ENCODE peak calls at places on chromosomes 6 and 20, in nine cellular contexts. F, M, C, H, D, A, Q, T and Z are unnamed samples.

GRCh38 chr6:143969077-143969476 is 39.0 kb downstream of the PLAGL1 start:
- DNase-seq in F (no peak), M (peak), C (no peak), H (no peak), D (no peak), A (no peak), Q (no peak), T (no peak), Z (no peak)

GRCh38 chr20:63567382-63568169 is 6.5 kb downstream of the HELZ2 start:
- DNase-seq in F (peak), M (no peak), C (peak), H (peak), D (peak), A (no peak), Q (peak), T (no peak), Z (no peak)

GRCh38 chr6:159359581-159360264 is 190.5 kb downstream of the FNDC1 start:
- DNase-seq in F (no peak), M (no peak), C (no peak), H (no peak), D (no peak), A (no peak), Q (no peak), T (no peak), Z (no peak)

GRCh38 chr20:31698803-31699718 is 23.6 kb downstream of the BCL2L1 start:
- DNase-seq in F (no peak), M (peak), C (no peak), H (peak), D (no peak), A (no peak), Q (peak), T (peak), Z (peak)

GRCh38 chr20:38190936-38191371 is 25.9 kb upstream of the TGM2 start:
- DNase-seq in F (no peak), M (no peak), C (no peak), H (no peak), D (no peak), A (peak), Q (no peak), T (no peak), Z (peak)

GRCh38 chr6:65000815-65001214 is 706.2 kb downstream of the EYS start:
- DNase-seq in F (no peak), M (no peak), C (no peak), H (no peak), D (no peak), A (no peak), Q (no peak), T (no peak), Z (no peak)

GRCh38 chr6:166318227-166318626 is 10.0 kb upstream of the PRR18 start:
- DNase-seq in F (no peak), M (no peak), C (no peak), H (no peak), D (no peak), A (no peak), Q (no peak), T (no peak), Z (peak)

GRCh38 chr6:54710430-54710829 is 136.1 kb upstream of the FAM83B start:
- DNase-seq in F (no peak), M (no peak), C (no peak), H (no peak), D (no peak), A (no peak), Q (no peak), T (no peak), Z (no peak)

GRCh38 chr20:51172558-51173428 is 149.9 kb upstream of the KCNG1 start:
- DNase-seq in F (no peak), M (peak), C (no peak), H (no peak), D (no peak), A (no peak), Q (peak), T (no peak), Z (peak)

GRCh38 chr6:31048090-31048489 is 37.8 kb downstream of the MUC22 start:
- DNase-seq in F (no peak), M (no peak), C (no peak), H (no peak), D (no peak), A (no peak), Q (no peak), T (no peak), Z (no peak)

GRCh38 chr20:18263723-18264122 is 24.6 kb upstream of the ZNF133 start:
- DNase-seq in F (no peak), M (peak), C (no peak), H (no peak), D (no peak), A (no peak), Q (no peak), T (no peak), Z (no peak)

GRCh38 chr6:135525550-135525949 is 28.0 kb upstream of the AHI1 start:
- DNase-seq in F (no peak), M (no peak), C (no peak), H (no peak), D (no peak), A (no peak), Q (no peak), T (no peak), Z (no peak)

GRCh38 chr6:148881593-148882311 is 134.9 kb downstream of the UST start:
- DNase-seq in F (no peak), M (no peak), C (no peak), H (no peak), D (no peak), A (no peak), Q (no peak), T (no peak), Z (no peak)

GRCh38 chr20:46946181-46946624 is 51.6 kb downstream of the EYA2 start:
- DNase-seq in F (no peak), M (no peak), C (no peak), H (no peak), D (no peak), A (no peak), Q (no peak), T (no peak), Z (no peak)

GRCh38 chr20:34337982-34338756 is 24.9 kb upstream of the ITCH start:
- DNase-seq in F (no peak), M (no peak), C (no peak), H (no peak), D (no peak), A (no peak), Q (no peak), T (no peak), Z (no peak)

GRCh38 chr6:111096246-111096645 is 8.9 kb downstream of the SLC16A10 start:
- DNase-seq in F (no peak), M (no peak), C (peak), H (no peak), D (peak), A (no peak), Q (peak), T (no peak), Z (no peak)

GRCh38 chr20:37897008-37897548 is 5.8 kb upstream of the VSTM2L start:
- DNase-seq in F (no peak), M (peak), C (no peak), H (no peak), D (no peak), A (peak), Q (no peak), T (no peak), Z (peak)

GRCh38 chr6:141552031-141552430 is 580.7 kb upstream of the GJE1 start:
- DNase-seq in F (no peak), M (no peak), C (no peak), H (no peak), D (no peak), A (no peak), Q (no peak), T (no peak), Z (no peak)

GRCh38 chr6:24640166-24640565 is 5.8 kb downstream of the KIAA0319 start:
- DNase-seq in F (no peak), M (no peak), C (no peak), H (no peak), D (no peak), A (no peak), Q (no peak), T (no peak), Z (no peak)

GRCh38 chr6:7238900-7239589 is 74.0 kb downstream of the SSR1 start:
- DNase-seq in F (peak), M (peak), C (peak), H (peak), D (peak), A (peak), Q (peak), T (peak), Z (peak)

GRCh38 chr6:152338335-152339125 is 298.6 kb downstream of the SYNE1 start:
- DNase-seq in F (peak), M (peak), C (peak), H (peak), D (peak), A (peak), Q (peak), T (peak), Z (peak)

GRCh38 chr20:53722515-53723036 is 128.9 kb upstream of the ZNF217 start:
- DNase-seq in F (no peak), M (no peak), C (no peak), H (no peak), D (no peak), A (no peak), Q (no peak), T (no peak), Z (no peak)

GRCh38 chr6:125639621-125640020 is 109.8 kb upstream of the HEY2 start:
- DNase-seq in F (no peak), M (peak), C (no peak), H (no peak), D (no peak), A (no peak), Q (no peak), T (no peak), Z (peak)

GRCh38 chr6:36698871-36699271 is 1.2 kb downstream of the RAB44 start:
- DNase-seq in F (peak), M (no peak), C (no peak), H (no peak), D (no peak), A (no peak), Q (no peak), T (no peak), Z (peak)

GRCh38 chr6:148758492-148758891 is 11.7 kb downstream of the UST start:
- DNase-seq in F (peak), M (no peak), C (no peak), H (peak), D (no peak), A (no peak), Q (peak), T (peak), Z (no peak)

GRCh38 chr6:157095569-157095968 is 227.8 kb downstream of the TMEM242 start:
- DNase-seq in F (no peak), M (no peak), C (no peak), H (no peak), D (no peak), A (no peak), Q (no peak), T (no peak), Z (no peak)

GRCh38 chr20:2745060-2745910 is 52.7 kb downstream of the EBF4 start:
- DNase-seq in F (peak), M (peak), C (no peak), H (no peak), D (no peak), A (no peak), Q (no peak), T (no peak), Z (peak)

GRCh38 chr6:1575213-1576041 is 34.3 kb upstream of the FOXC1 start:
- DNase-seq in F (no peak), M (peak), C (no peak), H (no peak), D (no peak), A (no peak), Q (no peak), T (peak), Z (peak)

GRCh38 chr6:143187173-143187908 is 126.7 kb downstream of the AIG1 start:
- DNase-seq in F (no peak), M (no peak), C (no peak), H (no peak), D (no peak), A (no peak), Q (no peak), T (no peak), Z (no peak)

GRCh38 chr20:46820682-46821081 is 74.0 kb upstream of the EYA2 start:
- DNase-seq in F (no peak), M (no peak), C (no peak), H (no peak), D (no peak), A (no peak), Q (peak), T (no peak), Z (no peak)

GRCh38 chr20:63967330-63968135 is 2.2 kb downstream of the ZNF512B start:
- DNase-seq in F (peak), M (no peak), C (no peak), H (no peak), D (peak), A (peak), Q (no peak), T (no peak), Z (no peak)

GRCh38 chr20:43658068-43658722 is 8.7 kb upstream of the MYBL2 start:
- DNase-seq in F (peak), M (no peak), C (no peak), H (no peak), D (peak), A (no peak), Q (no peak), T (no peak), Z (peak)

GRCh38 chr20:1536893-1537730 is 20.4 kb downstream of the SIRPD start:
- DNase-seq in F (peak), M (no peak), C (no peak), H (no peak), D (no peak), A (peak), Q (peak), T (no peak), Z (no peak)

GRCh38 chr20:11847827-11848226 is 69.9 kb upstream of the BTBD3 start:
- DNase-seq in F (no peak), M (no peak), C (no peak), H (no peak), D (no peak), A (no peak), Q (no peak), T (no peak), Z (no peak)

GRCh38 chr20:51966296-51966971 is 164.1 kb upstream of the SALL4 start:
- DNase-seq in F (no peak), M (peak), C (no peak), H (peak), D (no peak), A (no peak), Q (peak), T (peak), Z (peak)